ENCODE peak calls at places on chromosomes 7 and 10, in six cellular contexts. E, I, N, Y, S and Z are unnamed samples. For H3K27me3, the result is how much of the 10 kb centered on the place peaks cover.

GRCh38 chr10:128867119-128867518 is 599.9 kb upstream of the MGMT start:
- DNase-seq in E (no peak), I (no peak), S (no peak), Y (no peak), N (no peak), Z (no peak)

GRCh38 chr10:37975407-37975991 is 948 bp downstream of the ZNF25 start:
- DNase-seq in N (peak), E (no peak), Y (no peak), S (no peak), I (no peak), Z (no peak)

GRCh38 chr10:70379581-70380176 is 2.7 kb downstream of the LRRC20 start:
- DNase-seq in I (no peak), E (no peak), S (no peak), Y (no peak), N (no peak), Z (no peak)

GRCh38 chr7:130669051-130669700 is 628 bp upstream of the COPG2 start:
- DNase-seq in S (no peak), Y (no peak), I (no peak), E (no peak), N (no peak), Z (no peak)

GRCh38 chr10:88110822-88111221 is 247.4 kb downstream of the PTEN start:
- DNase-seq in E (no peak), S (no peak), Y (no peak), N (no peak), I (no peak), Z (no peak)

GRCh38 chr7:31373337-31374289 is 33.1 kb upstream of the NEUROD6 start:
- DNase-seq in S (no peak), E (no peak), N (peak), I (no peak), Y (no peak), Z (no peak)

GRCh38 chr7:78620931-78621330 is 822.4 kb downstream of the PHTF2 start:
- DNase-seq in N (peak), E (no peak), S (no peak), I (no peak), Y (no peak), Z (no peak)

GRCh38 chr7:158829342-158830210 is at the start of gene ESYT2:
- DNase-seq in I (peak), Y (peak), N (peak), S (peak), E (peak), Z (peak)

GRCh38 chr10:7559447-7559846 is 107.3 kb downstream of the ITIH5 start:
- DNase-seq in E (no peak), Y (no peak), N (no peak), I (no peak), S (no peak), Z (no peak)

DNA sequence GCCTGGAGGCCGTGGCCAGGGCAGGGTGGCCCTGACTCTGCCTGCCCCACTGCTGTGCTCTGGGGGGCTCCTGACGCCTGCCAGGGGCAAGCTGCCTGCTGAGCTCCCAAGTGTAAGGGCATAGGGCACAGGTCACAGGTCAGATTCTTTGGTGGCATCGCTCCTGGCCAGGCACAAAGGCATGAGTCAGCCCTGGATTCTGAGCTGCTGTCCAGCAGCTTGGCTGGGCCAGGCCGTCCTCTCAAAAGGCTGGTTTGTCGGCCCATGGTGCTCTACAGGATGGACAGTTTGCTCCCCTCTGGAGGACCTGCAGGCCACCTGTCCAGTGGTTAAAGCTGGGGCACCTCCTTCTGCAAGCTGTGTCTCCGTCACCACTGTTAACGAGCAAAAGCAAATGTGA is 2.9 kb downstream of the ADGRA1 start:
- DNase-seq in S (no peak), E (no peak), I (no peak), Y (no peak), N (no peak), Z (no peak)
- H3K27me3 ChIP-seq in S (under half), E (under half), I (under half), Y (under half), N (under half), Z (under half)

DNA sequence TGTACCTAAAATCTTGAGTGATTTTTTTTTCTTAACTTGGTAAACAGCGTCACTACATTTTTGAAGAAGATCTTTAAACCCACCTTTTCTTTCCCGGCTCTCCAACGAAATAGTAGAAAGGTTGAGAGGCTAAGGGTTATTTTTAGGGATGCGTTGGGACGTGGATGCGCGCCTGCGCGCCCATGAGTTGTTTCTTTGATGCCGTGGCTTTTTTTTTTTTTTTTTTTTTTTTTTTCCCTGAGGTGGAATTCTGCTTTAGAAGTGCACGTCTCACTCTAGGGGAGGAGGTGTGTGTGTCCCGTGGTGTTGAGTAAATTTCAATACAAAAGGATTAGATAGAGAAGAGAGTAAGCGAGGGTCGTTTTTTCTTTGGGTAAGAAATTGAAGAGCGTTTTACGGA is 972 bp upstream of the SP8 start:
- DNase-seq in E (no peak), S (no peak), I (no peak), Y (no peak), N (no peak), Z (no peak)
- H3K27me3 ChIP-seq in E (under half), S (half or more), I (under half), Y (half or more), N (under half), Z (half or more)

DNA sequence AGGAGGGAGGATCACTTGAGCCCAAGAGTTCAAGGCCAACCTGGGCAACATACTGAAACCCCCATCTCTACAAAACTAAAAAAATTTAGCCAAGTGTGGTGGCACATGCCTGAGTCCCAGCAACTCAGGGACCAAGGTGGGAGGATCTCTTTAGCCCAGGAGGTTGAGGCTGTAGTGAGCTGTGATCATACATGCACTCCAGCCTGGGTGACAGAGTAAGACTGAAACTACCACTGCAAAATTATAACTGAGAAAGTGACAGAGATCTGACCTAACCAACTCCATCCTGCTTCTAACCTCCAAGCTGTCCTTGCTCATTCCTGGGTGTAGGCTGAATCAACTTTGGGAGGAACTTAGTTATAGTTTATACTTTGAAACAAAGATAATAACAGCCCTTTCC is 59.4 kb downstream of the HTR7 start:
- DNase-seq in S (no peak), E (no peak), Y (no peak), N (no peak), I (no peak), Z (no peak)
- H3K27me3 ChIP-seq in S (under half), E (under half), Y (under half), N (under half), I (under half), Z (under half)

GRCh38 chr7:25672476-25672875 is 444.2 kb upstream of the NPVF start:
- DNase-seq in Y (no peak), S (no peak), N (no peak), E (no peak), I (no peak), Z (no peak)
- H3K27me3 ChIP-seq in Y (under half), S (under half), N (under half), E (under half), I (under half), Z (under half)

GRCh38 chr7:114087674-114088539 is 169.1 kb upstream of the PPP1R3A start:
- DNase-seq in Y (peak), S (peak), I (peak), E (no peak), N (peak), Z (no peak)
- H3K27me3 ChIP-seq in Y (under half), S (under half), I (under half), E (under half), N (under half), Z (under half)

DNA sequence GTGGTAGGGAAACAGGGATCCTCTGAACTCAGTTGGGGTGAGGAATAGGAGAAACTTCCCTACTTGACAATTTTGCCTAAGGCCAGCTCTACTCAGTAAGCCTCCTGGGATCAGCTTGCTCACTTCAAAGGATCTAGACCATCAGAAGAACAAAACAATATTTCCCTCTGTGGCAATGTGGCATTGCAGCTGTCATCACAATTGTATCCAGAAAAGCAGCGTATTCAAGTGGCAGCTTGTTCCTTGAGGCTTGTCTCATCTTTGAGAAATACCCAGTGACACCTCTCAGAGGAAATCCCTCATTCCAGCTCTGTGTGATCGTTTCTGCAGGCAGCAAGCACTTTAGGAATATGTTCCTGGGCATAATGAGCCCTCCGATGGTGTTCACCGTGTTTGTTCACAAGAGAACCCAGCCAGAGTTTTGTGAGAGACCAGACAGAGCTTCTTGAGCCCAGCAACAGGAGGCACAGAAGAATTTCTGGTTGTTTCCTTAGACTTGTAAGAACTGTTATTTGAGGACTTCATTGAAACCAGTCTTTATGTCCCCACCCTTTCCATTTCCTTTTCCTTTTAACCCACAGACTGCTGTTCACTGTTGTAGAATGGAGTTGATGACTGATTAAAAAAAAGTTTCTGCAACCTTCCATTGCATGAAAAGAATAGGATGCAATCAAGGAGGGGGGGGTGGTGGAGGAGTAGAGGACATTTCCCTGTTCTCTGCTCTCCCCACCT is 747.3 kb downstream of the LRMDA start:
- DNase-seq in S (no peak), N (no peak), Y (no peak), I (no peak), E (no peak), Z (no peak)
- H3K27me3 ChIP-seq in S (under half), N (under half), Y (under half), I (under half), E (under half), Z (under half)

DNA sequence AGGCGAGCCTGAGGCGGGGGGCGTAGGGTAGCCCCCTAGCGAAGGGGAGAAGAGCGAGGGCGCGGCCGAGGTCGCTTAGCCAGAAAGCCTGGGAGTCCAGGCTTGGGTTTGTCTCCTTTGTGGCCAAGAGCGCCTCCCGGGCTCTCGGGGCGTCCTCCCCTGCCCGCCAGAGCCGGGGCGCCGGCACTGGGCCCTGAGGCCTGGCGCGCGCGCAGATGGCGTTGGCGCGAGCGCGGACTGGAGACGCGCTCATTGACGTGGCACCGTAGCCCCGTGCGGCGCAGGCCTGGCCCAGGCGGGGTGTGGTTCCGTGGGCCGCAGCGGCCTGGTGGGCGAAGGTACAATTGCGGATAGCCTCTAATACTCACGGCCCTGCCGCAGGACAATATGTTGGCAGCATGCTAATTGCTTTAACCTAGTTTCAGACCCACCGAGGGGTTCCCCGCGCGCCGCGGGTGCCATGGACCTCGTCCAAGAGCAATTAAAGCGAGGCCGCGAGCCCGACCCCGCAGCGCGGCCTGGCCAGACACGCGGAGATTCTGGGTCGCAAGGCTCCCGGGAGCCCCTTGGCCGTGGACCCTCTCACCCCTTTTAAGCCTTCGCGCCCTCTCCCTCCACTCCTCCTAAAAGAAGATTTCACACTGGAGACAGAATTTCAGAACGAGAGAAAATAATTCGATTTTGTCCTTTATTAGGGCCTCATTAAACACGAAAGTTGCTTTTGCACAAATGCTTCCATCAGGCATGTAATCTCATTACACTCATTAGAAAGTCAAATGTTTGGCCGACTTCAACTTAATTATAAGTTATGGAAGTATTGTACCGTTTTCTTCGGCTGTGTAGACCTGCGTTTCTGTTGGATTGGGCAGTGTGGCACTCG is 3.1 kb downstream of the PTF1A start:
- DNase-seq in N (no peak), E (no peak), Y (no peak), I (no peak), S (no peak), Z (no peak)
- H3K27me3 ChIP-seq in N (under half), E (under half), Y (under half), I (under half), S (under half), Z (half or more)